ENCODE peak calls at places on chromosomes 7 and 10, in six cellular contexts. One of them, this sample, is unnamed.

GRCh38 chr10:124875596-124875995 is 66.3 kb upstream of the ZRANB1 start:
- DNase-seq in T1000: no peak
- DNase-seq in activated naive CD8-positive, alpha-beta T cell treated with anti-CD3 and anti-CD28 coated beads, Interleukin-2, amount 50 U/mL, for 24 hours: no peak
- DNase-seq in activated T-cell treated with anti-CD3 and anti-CD28 coated beads for 24 hours: no peak
- DNase-seq in caudate nucleus: no peak
- DNase-seq in memory B cell: no peak
- DNase-seq in this sample: peak

GRCh38 chr7:134514663-134515062 is 12.7 kb upstream of the AKR1B10 start:
- DNase-seq in T1000: peak
- DNase-seq in activated naive CD8-positive, alpha-beta T cell treated with anti-CD3 and anti-CD28 coated beads, Interleukin-2, amount 50 U/mL, for 24 hours: peak
- DNase-seq in activated T-cell treated with anti-CD3 and anti-CD28 coated beads for 24 hours: peak
- DNase-seq in caudate nucleus: no peak
- DNase-seq in memory B cell: peak
- DNase-seq in this sample: peak

GRCh38 chr10:6200588-6201510 is 1.9 kb upstream of the PFKFB3 start:
- DNase-seq in T1000: no peak
- DNase-seq in activated naive CD8-positive, alpha-beta T cell treated with anti-CD3 and anti-CD28 coated beads, Interleukin-2, amount 50 U/mL, for 24 hours: no peak
- DNase-seq in activated T-cell treated with anti-CD3 and anti-CD28 coated beads for 24 hours: peak
- DNase-seq in caudate nucleus: peak
- DNase-seq in memory B cell: peak
- DNase-seq in this sample: no peak

GRCh38 chr7:133477786-133478185 is 224.9 kb downstream of the EXOC4 start:
- DNase-seq in T1000: no peak
- DNase-seq in activated naive CD8-positive, alpha-beta T cell treated with anti-CD3 and anti-CD28 coated beads, Interleukin-2, amount 50 U/mL, for 24 hours: no peak
- DNase-seq in activated T-cell treated with anti-CD3 and anti-CD28 coated beads for 24 hours: no peak
- DNase-seq in caudate nucleus: no peak
- DNase-seq in memory B cell: no peak
- DNase-seq in this sample: no peak

GRCh38 chr10:71312220-71312619 is 6.8 kb upstream of the SLC29A3 start:
- DNase-seq in T1000: no peak
- DNase-seq in activated naive CD8-positive, alpha-beta T cell treated with anti-CD3 and anti-CD28 coated beads, Interleukin-2, amount 50 U/mL, for 24 hours: no peak
- DNase-seq in activated T-cell treated with anti-CD3 and anti-CD28 coated beads for 24 hours: no peak
- DNase-seq in caudate nucleus: no peak
- DNase-seq in memory B cell: no peak
- DNase-seq in this sample: no peak

GRCh38 chr7:69078997-69079769 is 519.1 kb upstream of the AUTS2 start:
- DNase-seq in T1000: no peak
- DNase-seq in activated naive CD8-positive, alpha-beta T cell treated with anti-CD3 and anti-CD28 coated beads, Interleukin-2, amount 50 U/mL, for 24 hours: no peak
- DNase-seq in activated T-cell treated with anti-CD3 and anti-CD28 coated beads for 24 hours: no peak
- DNase-seq in caudate nucleus: peak
- DNase-seq in memory B cell: no peak
- DNase-seq in this sample: no peak

GRCh38 chr10:103982639-103983038 is 15.7 kb downstream of the SLK start:
- DNase-seq in T1000: no peak
- DNase-seq in activated naive CD8-positive, alpha-beta T cell treated with anti-CD3 and anti-CD28 coated beads, Interleukin-2, amount 50 U/mL, for 24 hours: no peak
- DNase-seq in activated T-cell treated with anti-CD3 and anti-CD28 coated beads for 24 hours: no peak
- DNase-seq in caudate nucleus: no peak
- DNase-seq in memory B cell: no peak
- DNase-seq in this sample: no peak

GRCh38 chr7:2199956-2200583 is 32.7 kb downstream of the MAD1L1 start:
- DNase-seq in T1000: no peak
- DNase-seq in activated naive CD8-positive, alpha-beta T cell treated with anti-CD3 and anti-CD28 coated beads, Interleukin-2, amount 50 U/mL, for 24 hours: no peak
- DNase-seq in activated T-cell treated with anti-CD3 and anti-CD28 coated beads for 24 hours: no peak
- DNase-seq in caudate nucleus: no peak
- DNase-seq in memory B cell: no peak
- DNase-seq in this sample: no peak

GRCh38 chr7:108200326-108200725 is 70.2 kb upstream of the LAMB4 start:
- DNase-seq in T1000: no peak
- DNase-seq in activated naive CD8-positive, alpha-beta T cell treated with anti-CD3 and anti-CD28 coated beads, Interleukin-2, amount 50 U/mL, for 24 hours: no peak
- DNase-seq in activated T-cell treated with anti-CD3 and anti-CD28 coated beads for 24 hours: no peak
- DNase-seq in caudate nucleus: no peak
- DNase-seq in memory B cell: no peak
- DNase-seq in this sample: no peak

GRCh38 chr7:43954524-43955228 is 28.4 kb downstream of the UBE2D4 start:
- DNase-seq in T1000: peak
- DNase-seq in activated naive CD8-positive, alpha-beta T cell treated with anti-CD3 and anti-CD28 coated beads, Interleukin-2, amount 50 U/mL, for 24 hours: peak
- DNase-seq in activated T-cell treated with anti-CD3 and anti-CD28 coated beads for 24 hours: peak
- DNase-seq in caudate nucleus: peak
- DNase-seq in memory B cell: no peak
- DNase-seq in this sample: no peak

GRCh38 chr10:119104653-119105024 is 726 bp downstream of the DENND10 start:
- DNase-seq in T1000: no peak
- DNase-seq in activated naive CD8-positive, alpha-beta T cell treated with anti-CD3 and anti-CD28 coated beads, Interleukin-2, amount 50 U/mL, for 24 hours: peak
- DNase-seq in activated T-cell treated with anti-CD3 and anti-CD28 coated beads for 24 hours: no peak
- DNase-seq in caudate nucleus: peak
- DNase-seq in memory B cell: no peak
- DNase-seq in this sample: no peak

GRCh38 chr10:60894816-60895215 is 49.2 kb downstream of the RHOBTB1 start:
- DNase-seq in T1000: no peak
- DNase-seq in activated naive CD8-positive, alpha-beta T cell treated with anti-CD3 and anti-CD28 coated beads, Interleukin-2, amount 50 U/mL, for 24 hours: no peak
- DNase-seq in activated T-cell treated with anti-CD3 and anti-CD28 coated beads for 24 hours: no peak
- DNase-seq in caudate nucleus: no peak
- DNase-seq in memory B cell: no peak
- DNase-seq in this sample: no peak

GRCh38 chr10:48791267-48791928 is 106.7 kb downstream of the WDFY4 start:
- DNase-seq in T1000: no peak
- DNase-seq in activated naive CD8-positive, alpha-beta T cell treated with anti-CD3 and anti-CD28 coated beads, Interleukin-2, amount 50 U/mL, for 24 hours: no peak
- DNase-seq in activated T-cell treated with anti-CD3 and anti-CD28 coated beads for 24 hours: no peak
- DNase-seq in caudate nucleus: no peak
- DNase-seq in memory B cell: no peak
- DNase-seq in this sample: no peak

GRCh38 chr7:124856299-124856888 is 73.2 kb downstream of the POT1 start:
- DNase-seq in T1000: no peak
- DNase-seq in activated naive CD8-positive, alpha-beta T cell treated with anti-CD3 and anti-CD28 coated beads, Interleukin-2, amount 50 U/mL, for 24 hours: no peak
- DNase-seq in activated T-cell treated with anti-CD3 and anti-CD28 coated beads for 24 hours: no peak
- DNase-seq in caudate nucleus: no peak
- DNase-seq in memory B cell: no peak
- DNase-seq in this sample: peak

GRCh38 chr7:149307775-149308501 is 45.9 kb downstream of the ZNF783 start:
- DNase-seq in T1000: no peak
- DNase-seq in activated naive CD8-positive, alpha-beta T cell treated with anti-CD3 and anti-CD28 coated beads, Interleukin-2, amount 50 U/mL, for 24 hours: no peak
- DNase-seq in activated T-cell treated with anti-CD3 and anti-CD28 coated beads for 24 hours: no peak
- DNase-seq in caudate nucleus: no peak
- DNase-seq in memory B cell: no peak
- DNase-seq in this sample: no peak

GRCh38 chr7:43693687-43694398 is 35.5 kb downstream of the COA1 start:
- DNase-seq in T1000: no peak
- DNase-seq in activated naive CD8-positive, alpha-beta T cell treated with anti-CD3 and anti-CD28 coated beads, Interleukin-2, amount 50 U/mL, for 24 hours: no peak
- DNase-seq in activated T-cell treated with anti-CD3 and anti-CD28 coated beads for 24 hours: no peak
- DNase-seq in caudate nucleus: no peak
- DNase-seq in memory B cell: no peak
- DNase-seq in this sample: peak

GRCh38 chr7:55325371-55325792 is 39.8 kb upstream of the LANCL2 start:
- DNase-seq in T1000: no peak
- DNase-seq in activated naive CD8-positive, alpha-beta T cell treated with anti-CD3 and anti-CD28 coated beads, Interleukin-2, amount 50 U/mL, for 24 hours: no peak
- DNase-seq in activated T-cell treated with anti-CD3 and anti-CD28 coated beads for 24 hours: no peak
- DNase-seq in caudate nucleus: no peak
- DNase-seq in memory B cell: no peak
- DNase-seq in this sample: peak

GRCh38 chr10:68135922-68136718 is 26.8 kb downstream of the MYPN start:
- DNase-seq in T1000: peak
- DNase-seq in activated naive CD8-positive, alpha-beta T cell treated with anti-CD3 and anti-CD28 coated beads, Interleukin-2, amount 50 U/mL, for 24 hours: no peak
- DNase-seq in activated T-cell treated with anti-CD3 and anti-CD28 coated beads for 24 hours: no peak
- DNase-seq in caudate nucleus: no peak
- DNase-seq in memory B cell: no peak
- DNase-seq in this sample: peak

GRCh38 chr10:79404231-79404609 is 41.2 kb downstream of the ZCCHC24 start:
- DNase-seq in T1000: no peak
- DNase-seq in activated naive CD8-positive, alpha-beta T cell treated with anti-CD3 and anti-CD28 coated beads, Interleukin-2, amount 50 U/mL, for 24 hours: no peak
- DNase-seq in activated T-cell treated with anti-CD3 and anti-CD28 coated beads for 24 hours: no peak
- DNase-seq in caudate nucleus: no peak
- DNase-seq in memory B cell: no peak
- DNase-seq in this sample: no peak

This sample was measured in amniotic stem cell.